ENCODE peak calls at places on chromosomes 13 and 19, in six cellular contexts. D is thoracic aorta; J is heart right ventricle; L is iPS DF 6.9; G is body of pancreas; N is naive thymus-derived CD4-positive, alpha-beta T cell. C is an unnamed sample. For H3K27me3 and H3K4me1, the result is how much of the 10 kb centered on the place peaks cover.

GRCh38 chr13:79987323-79987722 is 353.6 kb downstream of the SPRY2 start:
- DNase-seq in D (no peak), J (no peak), L (no peak), G (no peak), N (no peak), C (no peak)

GRCh38 chr13:96844195-96844594 is 150.1 kb downstream of the OXGR1 start:
- DNase-seq in D (no peak), J (no peak), L (no peak), G (no peak), N (no peak), C (no peak)

GRCh38 chr13:35164324-35164932 is 222.4 kb downstream of the NBEA start:
- DNase-seq in D (no peak), J (no peak), L (no peak), G (no peak), N (peak), C (no peak)

GRCh38 chr13:36480726-36481485 is 48.6 kb downstream of the CCNA1 start:
- DNase-seq in D (no peak), J (no peak), L (no peak), G (no peak), N (no peak), C (no peak)

GRCh38 chr13:99959538-99960230 is 11.9 kb downstream of the ZIC5 start:
- DNase-seq in D (no peak), J (no peak), L (no peak), G (no peak), N (no peak), C (no peak)

GRCh38 chr19:11612816-11613511 is 15.7 kb downstream of the ZNF627 start:
- DNase-seq in D (no peak), J (no peak), L (no peak), G (no peak), N (no peak), C (no peak)

GRCh38 chr13:90055121-90055520 is 1292.4 kb upstream of the MIR17HG start:
- DNase-seq in D (no peak), J (no peak), L (no peak), G (no peak), N (no peak), C (no peak)

GRCh38 chr19:42323473-42323851 is 2.0 kb upstream of the MEGF8 start:
- DNase-seq in D (no peak), J (no peak), L (no peak), G (no peak), N (no peak), C (no peak)

GRCh38 chr19:10812902-10813404 is 23.1 kb downstream of the TMED1 start:
- DNase-seq in D (peak), J (peak), L (no peak), G (peak), N (no peak), C (no peak)

GRCh38 chr19:47613165-47614146 is 4.5 kb downstream of the BICRA start:
- DNase-seq in D (no peak), J (no peak), L (no peak), G (no peak), N (no peak), C (no peak)

GRCh38 chr13:21256351-21256761 is 79.9 kb downstream of the MRPL57 start:
- DNase-seq in D (no peak), J (no peak), L (no peak), G (no peak), N (no peak), C (no peak)

GRCh38 chr13:95708390-95708774 is 31.4 kb downstream of the DNAJC3 start:
- DNase-seq in D (no peak), J (no peak), L (no peak), G (no peak), N (no peak), C (no peak)
- H3K27ac ChIP-seq in D (no peak), J (no peak), L (no peak), G (no peak), N (no peak), C (no peak)

GRCh38 chr19:17719730-17720486 is 628 bp downstream of the MAP1S start:
- DNase-seq in D (no peak), J (no peak), L (no peak), G (peak), N (no peak), C (no peak)

GRCh38 chr19:17720487-17720839 is 1.2 kb downstream of the MAP1S start:
- DNase-seq in D (no peak), J (no peak), L (no peak), G (no peak), N (no peak), C (no peak)

GRCh38 chr19:17718988-17719711 is at the start of gene MAP1S:
- DNase-seq in D (no peak), J (peak), L (no peak), G (peak), N (peak), C (peak)

GRCh38 chr19:17718467-17718987 is 753 bp upstream of the MAP1S start:
- DNase-seq in D (no peak), J (no peak), L (no peak), G (no peak), N (no peak), C (no peak)

GRCh38 chr19:17716309-17716929 is 2.9 kb upstream of the MAP1S start:
- DNase-seq in D (no peak), J (no peak), L (no peak), G (no peak), N (no peak), C (no peak)
- H3K27me3 ChIP-seq in D (under half), J (under half), L (under half), G (under half), N (under half), C (under half)

DNA sequence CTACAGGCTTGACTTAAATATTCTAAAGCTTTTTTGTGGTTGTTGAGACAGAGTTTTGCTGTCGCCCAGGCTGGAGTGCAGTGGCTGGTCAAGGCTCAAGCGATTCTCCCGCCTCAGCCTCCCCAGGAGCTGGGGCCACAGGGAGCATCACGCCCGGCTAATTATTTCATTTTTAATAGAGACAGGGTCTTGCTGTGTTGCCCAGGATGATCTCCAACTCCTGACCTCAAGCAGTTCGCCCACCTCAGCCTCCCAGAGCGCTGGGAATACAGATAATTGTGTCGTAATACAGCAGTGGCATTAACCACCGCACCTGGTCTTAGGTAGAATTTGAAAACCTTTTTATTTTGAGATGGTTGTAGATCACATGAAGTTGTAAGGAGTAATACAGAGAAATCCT is 1.5 kb upstream of the DCUN1D2 start:
- DNase-seq in D (no peak), J (no peak), L (no peak), G (no peak), N (no peak), C (no peak)
- H3K4me1 ChIP-seq in D (under half), J (half or more), L (under half), G (half or more), N (under half), C (under half)

GRCh38 chr19:44866672-44867071 is 20.6 kb downstream of the NECTIN2 start:
- DNase-seq in D (no peak), J (no peak), L (no peak), G (no peak), N (no peak), C (no peak)

GRCh38 chr19:44871809-44872208 is 19.2 kb upstream of the TOMM40 start:
- DNase-seq in D (no peak), J (no peak), L (no peak), G (no peak), N (no peak), C (no peak)

GRCh38 chr19:44867578-44867977 is 21.5 kb downstream of the NECTIN2 start:
- DNase-seq in D (no peak), J (no peak), L (no peak), G (no peak), N (no peak), C (no peak)

GRCh38 chr19:44872661-44873060 is 18.4 kb upstream of the TOMM40 start:
- DNase-seq in D (no peak), J (no peak), L (no peak), G (no peak), N (no peak), C (no peak)

GRCh38 chr19:44869728-44870470 is 21.2 kb upstream of the TOMM40 start:
- DNase-seq in D (no peak), J (peak), L (no peak), G (no peak), N (no peak), C (no peak)
- H3K27ac ChIP-seq in D (no peak), J (peak), L (no peak), G (no peak), N (no peak), C (no peak)

DNA sequence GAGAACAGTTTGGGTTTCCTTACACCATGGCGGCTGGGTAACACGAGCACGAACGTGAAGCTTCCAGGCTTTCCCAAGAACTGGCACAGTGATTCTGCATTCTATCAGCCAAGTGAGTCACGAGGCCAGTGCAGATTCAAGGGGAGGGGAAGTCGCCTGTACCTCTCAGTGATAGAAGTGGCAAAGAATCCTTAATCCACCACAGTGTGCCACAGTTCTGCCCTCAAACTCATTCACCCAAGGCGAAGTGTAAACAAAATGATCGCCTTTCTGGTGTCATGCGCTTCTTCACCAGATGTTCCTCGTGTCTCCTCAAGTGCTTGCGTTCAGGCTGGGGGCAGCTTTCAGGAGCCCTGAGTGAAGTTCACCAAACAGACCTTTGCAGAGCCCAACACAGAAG is 24.9 kb upstream of the AMER2 start:
- DNase-seq in D (no peak), J (no peak), L (no peak), G (no peak), N (no peak), C (no peak)
- H3K27me3 ChIP-seq in D (under half), J (under half), L (under half), G (under half), N (under half), C (under half)

C was measured in CD8-positive, alpha-beta T cell.